ENCODE peak calls at places on chromosomes 2 and 18, in five cellular contexts. J is endothelial cell, Y is AG09309, T is K562, C is Calu3. W is an unnamed sample.

GRCh38 chr2:236008006-236008405 is 160.2 kb downstream of the GBX2 start:
- DNase-seq in J (no peak), Y (no peak), T (no peak), C (no peak), W (no peak)

GRCh38 chr2:193796847-193797246 is 1602.1 kb upstream of the TMEFF2 start:
- DNase-seq in J (no peak), Y (no peak), T (no peak), C (no peak), W (no peak)

GRCh38 chr2:21276163-21276562 is 152.4 kb downstream of the TDRD15 start:
- DNase-seq in J (no peak), Y (no peak), T (no peak), C (no peak), W (no peak)

GRCh38 chr2:232458661-232459418 is 2.9 kb downstream of the ALPI start:
- DNase-seq in J (no peak), Y (no peak), T (no peak), C (no peak), W (no peak)

GRCh38 chr18:10124071-10124470 is 210.3 kb downstream of the VAPA start:
- DNase-seq in J (no peak), Y (no peak), T (no peak), C (no peak), W (no peak)

GRCh38 chr2:47034973-47035609 is 119.5 kb upstream of the MCFD2 start:
- DNase-seq in J (no peak), Y (no peak), T (no peak), C (peak), W (no peak)

GRCh38 chr18:22084547-22084946 is 84.8 kb upstream of the GATA6 start:
- DNase-seq in J (no peak), Y (no peak), T (no peak), C (peak), W (peak)

GRCh38 chr2:237687666-237688065 is 60.3 kb downstream of the LRRFIP1 start:
- DNase-seq in J (no peak), Y (peak), T (no peak), C (peak), W (peak)

GRCh38 chr2:232568161-232568560 is 17.7 kb downstream of the EIF4E2 start:
- DNase-seq in J (no peak), Y (peak), T (no peak), C (peak), W (no peak)

GRCh38 chr2:157838442-157839161 is 37.5 kb downstream of the ACVR1 start:
- DNase-seq in J (no peak), Y (no peak), T (peak), C (peak), W (no peak)

GRCh38 chr2:204024503-204024902 is 87.9 kb downstream of the ICOS start:
- DNase-seq in J (peak), Y (no peak), T (peak), C (peak), W (no peak)

GRCh38 chr2:62189196-62189595 is 6.7 kb upstream of the B3GNT2 start:
- DNase-seq in J (no peak), Y (no peak), T (no peak), C (no peak), W (no peak)

GRCh38 chr2:28175028-28175427 is 217.6 kb upstream of the FOSL2 start:
- DNase-seq in J (no peak), Y (no peak), T (no peak), C (no peak), W (no peak)

GRCh38 chr2:75608684-75609333 is 37.8 kb upstream of the MRPL19 start:
- DNase-seq in J (peak), Y (no peak), T (peak), C (peak), W (no peak)

GRCh38 chr2:106038598-106039375 is 155.3 kb downstream of the UXS1 start:
- DNase-seq in J (no peak), Y (no peak), T (no peak), C (no peak), W (no peak)

GRCh38 chr18:55405655-55406373 is 182.2 kb downstream of the TCF4 start:
- DNase-seq in J (no peak), Y (peak), T (peak), C (peak), W (peak)

GRCh38 chr2:168369087-168369486 is 87.0 kb upstream of the CERS6 start:
- DNase-seq in J (no peak), Y (no peak), T (no peak), C (no peak), W (no peak)

GRCh38 chr2:104840151-104840550 is 13.8 kb upstream of the POU3F3 start:
- DNase-seq in J (no peak), Y (no peak), T (no peak), C (no peak), W (no peak)

GRCh38 chr18:50312296-50313030 is 25.0 kb upstream of the CXXC1 start:
- DNase-seq in J (no peak), Y (no peak), T (no peak), C (no peak), W (peak)

GRCh38 chr18:35071819-35072247 is 30.6 kb downstream of the MAPRE2 start:
- DNase-seq in J (no peak), Y (no peak), T (no peak), C (no peak), W (no peak)

GRCh38 chr2:108910541-108911396 is 78.3 kb downstream of the EDAR start:
- DNase-seq in J (no peak), Y (no peak), T (no peak), C (no peak), W (no peak)

GRCh38 chr2:188576657-188577056 is 285.0 kb downstream of the GULP1 start:
- DNase-seq in J (no peak), Y (peak), T (no peak), C (no peak), W (no peak)

GRCh38 chr2:19736191-19736831 is 165.5 kb downstream of the TTC32 start:
- DNase-seq in J (no peak), Y (no peak), T (no peak), C (no peak), W (no peak)

GRCh38 chr2:110731064-110731463 is 1.3 kb upstream of the ACOXL start:
- DNase-seq in J (no peak), Y (no peak), T (no peak), C (no peak), W (no peak)

GRCh38 chr18:75811156-75811555 is 383.7 kb upstream of the SMIM21 start:
- DNase-seq in J (no peak), Y (no peak), T (no peak), C (no peak), W (no peak)

GRCh38 chr2:223674998-223675609 is 72.9 kb upstream of the SCG2 start:
- DNase-seq in J (peak), Y (no peak), T (peak), C (peak), W (no peak)

GRCh38 chr2:174752403-174753037 is 11.8 kb downstream of the CHRNA1 start:
- DNase-seq in J (no peak), Y (no peak), T (no peak), C (no peak), W (no peak)

GRCh38 chr2:174745142-174745541 is 19.1 kb downstream of the CHRNA1 start:
- DNase-seq in J (no peak), Y (no peak), T (no peak), C (no peak), W (no peak)

GRCh38 chr2:174749793-174750192 is 14.5 kb downstream of the CHRNA1 start:
- DNase-seq in J (no peak), Y (no peak), T (no peak), C (no peak), W (no peak)

GRCh38 chr2:174750923-174751441 is 13.3 kb downstream of the CHRNA1 start:
- DNase-seq in J (no peak), Y (no peak), T (no peak), C (no peak), W (no peak)

GRCh38 chr2:174748948-174749347 is 15.3 kb downstream of the CHRNA1 start:
- DNase-seq in J (peak), Y (no peak), T (peak), C (peak), W (no peak)
- TF ChIP-seq CTCF in J (peak), Y (peak), T (peak), C (peak), W (peak)

GRCh38 chr2:176821350-176821749 is 391.2 kb upstream of the HNRNPA3 start:
- DNase-seq in J (no peak), Y (no peak), T (peak), C (no peak), W (no peak)
- TF ChIP-seq CTCF in J (peak), Y (no peak), T (peak), C (no peak), W (peak)

DNA sequence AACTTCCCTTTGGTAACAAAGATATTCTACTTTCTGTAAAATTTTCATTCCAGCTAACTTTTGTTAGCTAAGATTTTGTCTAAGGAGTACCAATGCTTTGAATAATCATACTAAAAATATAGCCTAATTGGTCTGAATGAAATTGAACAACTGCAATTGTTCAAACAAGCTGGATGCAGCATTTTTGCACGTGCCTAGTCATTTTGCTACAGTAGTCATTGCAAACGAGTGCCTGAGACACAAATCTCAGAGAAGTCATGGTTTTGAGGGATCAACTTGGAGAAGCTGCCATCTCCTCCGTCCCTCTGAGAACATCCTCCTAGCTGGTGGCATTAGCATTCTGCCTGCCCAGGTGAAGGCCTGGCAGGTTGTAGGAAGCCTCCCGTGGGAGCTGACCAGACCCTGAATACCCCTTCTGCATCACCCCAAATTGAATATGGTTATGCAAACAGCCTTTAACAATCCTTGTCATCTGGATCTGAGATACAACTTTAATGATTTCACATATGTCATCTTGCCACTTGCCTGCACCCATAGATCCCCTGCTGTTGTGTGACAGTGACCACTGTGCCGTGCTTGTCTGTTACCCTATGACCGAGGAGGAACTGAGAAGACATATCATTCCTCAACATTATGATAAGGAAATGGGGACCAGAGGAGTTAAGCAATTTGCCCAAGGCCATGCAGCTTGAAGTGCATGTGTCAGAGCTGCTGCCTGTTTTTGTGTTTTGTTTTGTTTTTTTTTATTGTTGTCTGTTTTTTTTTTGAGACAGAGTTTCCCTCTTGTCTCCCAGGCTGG is 29.1 kb upstream of the MGAT4A start:
- DNase-seq in J (no peak), Y (no peak), T (no peak), C (no peak), W (no peak)
- TF ChIP-seq CTCF in J (no peak), Y (no peak), T (no peak), C (no peak), W (no peak)

GRCh38 chr2:66014450-66014849 is 420.5 kb upstream of the MEIS1 start:
- DNase-seq in J (no peak), Y (no peak), T (no peak), C (no peak), W (no peak)
- TF ChIP-seq CTCF in J (no peak), Y (no peak), T (no peak), C (no peak), W (no peak)

GRCh38 chr2:240420206-240420899 is 15.1 kb upstream of the GPC1 start:
- DNase-seq in J (no peak), Y (no peak), T (no peak), C (no peak), W (no peak)

GRCh38 chr2:240421396-240421795 is 14.1 kb upstream of the GPC1 start:
- DNase-seq in J (no peak), Y (no peak), T (no peak), C (no peak), W (no peak)

GRCh38 chr2:240418311-240418710 is 17.2 kb upstream of the GPC1 start:
- DNase-seq in J (no peak), Y (no peak), T (no peak), C (no peak), W (no peak)

GRCh38 chr2:240419321-240419720 is 16.1 kb upstream of the GPC1 start:
- DNase-seq in J (no peak), Y (no peak), T (no peak), C (no peak), W (no peak)

DNA sequence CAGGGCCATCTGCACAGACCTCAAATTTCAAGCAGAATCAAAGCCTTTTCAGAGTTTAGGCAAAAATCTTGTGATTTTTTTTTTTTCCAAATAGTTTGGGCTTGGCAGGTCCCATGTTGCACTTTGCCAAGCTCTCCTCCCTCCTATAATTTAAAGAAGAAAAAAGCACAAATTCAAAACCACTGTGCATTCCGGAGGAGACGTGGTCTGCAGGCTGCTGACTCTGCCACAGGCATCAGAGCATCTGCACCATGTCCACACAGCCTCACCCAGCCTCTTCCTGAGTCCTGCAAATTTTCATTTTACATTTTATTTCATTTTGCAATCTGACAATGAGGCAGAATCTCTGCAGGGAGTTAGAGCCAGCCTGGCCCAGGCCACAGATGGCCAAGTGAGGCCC is 15.7 kb upstream of the GPC1 start:
- DNase-seq in J (no peak), Y (no peak), T (no peak), C (no peak), W (no peak)
- TF ChIP-seq CTCF in J (no peak), Y (no peak), T (no peak), C (no peak), W (no peak)

DNA sequence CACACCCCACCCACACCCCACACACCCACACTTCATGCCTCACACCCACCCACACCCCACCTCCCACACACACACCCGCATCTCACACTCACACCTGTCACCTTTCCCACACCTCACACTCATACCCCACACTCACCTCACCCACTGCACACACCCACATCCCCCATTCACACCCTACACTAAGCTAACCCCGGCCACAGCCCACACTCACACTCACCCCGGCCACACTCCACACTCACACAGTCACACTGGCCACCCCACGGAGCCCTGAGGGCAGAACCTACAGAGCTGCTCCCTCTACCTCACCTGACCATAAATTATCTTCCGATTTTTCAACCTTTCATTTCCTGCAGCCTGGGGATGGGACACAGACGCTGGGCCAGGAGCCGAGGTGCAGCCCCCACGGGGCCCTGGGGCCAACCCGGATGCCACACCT is 241.3 kb downstream of the HDAC4 start:
- DNase-seq in J (no peak), Y (no peak), T (no peak), C (no peak), W (no peak)
- TF ChIP-seq CTCF in J (no peak), Y (no peak), T (no peak), C (no peak), W (no peak)

DNA sequence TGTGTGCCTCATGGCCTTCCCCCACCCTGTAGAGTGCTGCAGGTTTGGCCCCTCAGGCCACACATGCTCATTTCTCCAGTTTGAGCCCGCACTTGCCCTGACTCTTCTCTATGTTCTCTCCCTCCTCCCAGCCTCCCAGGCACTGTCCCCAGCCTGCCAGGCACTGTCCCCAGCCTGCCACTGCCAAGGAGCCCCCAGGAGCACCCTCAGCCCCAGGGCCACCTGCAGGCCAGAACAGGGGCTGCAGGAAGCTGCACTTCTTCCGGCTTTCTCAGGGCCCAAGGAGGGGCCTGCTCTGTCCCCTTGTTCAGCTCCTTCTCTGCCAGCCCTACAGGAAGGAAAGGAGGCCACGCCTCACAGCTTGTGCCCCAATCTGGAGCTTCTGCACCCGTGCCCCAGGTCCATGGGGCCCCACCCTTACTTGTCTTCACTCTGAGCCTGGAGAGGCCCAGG is 31.6 kb downstream of the CYP26B1 start:
- DNase-seq in J (peak), Y (no peak), T (peak), C (peak), W (no peak)
- TF ChIP-seq CTCF in J (peak), Y (peak), T (peak), C (peak), W (peak)

DNA sequence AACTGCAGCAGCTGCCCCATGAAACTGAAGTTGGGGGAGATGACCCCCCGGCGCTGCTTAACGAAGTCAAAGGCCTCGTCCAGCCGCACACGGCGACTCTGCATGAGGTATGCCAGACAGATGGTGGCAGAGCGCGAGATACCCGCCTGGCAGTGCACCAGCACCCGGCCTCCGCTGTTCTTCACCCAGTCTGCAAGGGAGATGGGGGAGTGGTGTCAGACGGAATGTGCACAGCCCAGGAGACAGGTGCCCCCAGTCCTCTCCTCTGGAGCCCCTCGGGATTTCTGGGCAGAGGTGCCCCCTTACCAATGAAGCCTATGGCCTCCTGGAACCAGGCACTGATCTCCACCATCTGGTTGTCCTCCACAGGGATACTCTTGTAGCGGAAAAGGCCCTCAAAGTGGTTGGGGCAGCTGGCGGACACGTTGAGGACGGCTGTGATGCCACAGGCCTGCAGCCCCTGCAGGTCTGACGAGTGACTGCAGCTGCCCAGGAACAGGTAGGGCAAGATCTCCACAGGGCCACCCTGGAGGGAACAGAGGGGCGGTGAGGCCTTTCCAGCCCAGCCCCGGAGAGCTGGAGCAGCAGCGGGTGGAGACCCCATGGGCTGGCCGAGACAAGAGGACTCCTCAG is 1.3 kb downstream of the DUSP2 start:
- DNase-seq in J (peak), Y (no peak), T (no peak), C (peak), W (no peak)
- TF ChIP-seq CTCF in J (no peak), Y (peak), T (no peak), C (peak), W (peak)

DNA sequence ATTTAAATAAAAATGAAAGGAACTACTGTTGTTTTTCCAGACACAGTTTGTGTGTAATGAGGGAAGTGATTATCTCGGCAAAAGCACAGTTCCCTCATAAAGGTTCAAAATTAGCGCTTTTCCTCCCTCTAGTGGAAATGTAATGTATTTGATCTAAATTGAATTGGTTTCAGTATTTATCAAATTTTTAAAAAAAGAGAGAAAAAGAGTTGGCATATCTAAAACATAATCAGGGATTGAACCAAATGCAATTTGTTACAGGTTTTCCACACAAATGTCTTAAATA is 37.5 kb downstream of the CMPK2 start:
- DNase-seq in J (no peak), Y (no peak), T (no peak), C (no peak), W (no peak)
- TF ChIP-seq CTCF in J (peak), Y (peak), T (no peak), C (no peak), W (peak)

W was measured in kidney epithelial cell.